ENCODE peak calls at places on chromosomes 4 and X, in ten cellular contexts. W is omental fat pad, D is neural crest cell, X is fibroblast of villous mesenchyme, U is epithelial cell of proximal tubule, Q is mucosa of descending colon, E is PC-9, O is transverse colon, T is gastrocnemius medialis, C is left lung. H is an unnamed sample.

GRCh38 chrX:2513120-2513664 is 12.4 kb upstream of the DHRSX start:
- DNase-seq in O (no peak), Q (no peak), D (no peak), E (no peak), W (no peak), U (no peak), X (no peak), T (no peak), C (no peak), H (no peak)

GRCh38 chrX:78619829-78620228 is 39.3 kb downstream of the RTL3 start:
- DNase-seq in X (no peak), O (peak), Q (no peak), E (no peak), D (no peak), T (no peak), W (no peak), U (no peak), C (no peak), H (no peak)

GRCh38 chr4:77465271-77465670 is 140.3 kb upstream of the CXCL13 start:
- DNase-seq in T (no peak), E (no peak), Q (no peak), W (no peak), D (no peak), U (no peak), X (peak), O (peak), C (no peak), H (no peak)

GRCh38 chrX:131826572-131826971 is 196.5 kb upstream of the STK26 start:
- DNase-seq in D (no peak), U (no peak), Q (no peak), E (no peak), T (no peak), C (no peak), W (no peak), X (no peak), O (no peak), H (no peak)

GRCh38 chr4:11618666-11619282 is 190.1 kb upstream of the HS3ST1 start:
- DNase-seq in X (no peak), U (peak), E (no peak), D (no peak), W (no peak), O (no peak), Q (no peak), C (no peak), T (no peak), H (no peak)

GRCh38 chrX:96688789-96689188 is 4.1 kb downstream of the DIAPH2 start:
- DNase-seq in O (no peak), T (no peak), X (no peak), Q (no peak), U (no peak), C (no peak), E (no peak), W (no peak), D (no peak), H (no peak)

GRCh38 chrX:24207826-24208225 is 58.3 kb downstream of the ZFX start:
- DNase-seq in O (no peak), C (no peak), Q (no peak), E (no peak), U (no peak), X (peak), T (no peak), W (no peak), D (no peak), H (no peak)

GRCh38 chr4:8852118-8852704 is 19.4 kb downstream of the HMX1 start:
- DNase-seq in E (no peak), C (peak), W (no peak), Q (peak), O (no peak), U (no peak), X (no peak), D (no peak), T (no peak), H (no peak)

GRCh38 chr4:127782275-127783025 is at the start of gene HSPA4L:
- DNase-seq in W (peak), Q (peak), E (peak), X (peak), U (no peak), O (peak), D (no peak), T (peak), C (peak), H (no peak)

DNA sequence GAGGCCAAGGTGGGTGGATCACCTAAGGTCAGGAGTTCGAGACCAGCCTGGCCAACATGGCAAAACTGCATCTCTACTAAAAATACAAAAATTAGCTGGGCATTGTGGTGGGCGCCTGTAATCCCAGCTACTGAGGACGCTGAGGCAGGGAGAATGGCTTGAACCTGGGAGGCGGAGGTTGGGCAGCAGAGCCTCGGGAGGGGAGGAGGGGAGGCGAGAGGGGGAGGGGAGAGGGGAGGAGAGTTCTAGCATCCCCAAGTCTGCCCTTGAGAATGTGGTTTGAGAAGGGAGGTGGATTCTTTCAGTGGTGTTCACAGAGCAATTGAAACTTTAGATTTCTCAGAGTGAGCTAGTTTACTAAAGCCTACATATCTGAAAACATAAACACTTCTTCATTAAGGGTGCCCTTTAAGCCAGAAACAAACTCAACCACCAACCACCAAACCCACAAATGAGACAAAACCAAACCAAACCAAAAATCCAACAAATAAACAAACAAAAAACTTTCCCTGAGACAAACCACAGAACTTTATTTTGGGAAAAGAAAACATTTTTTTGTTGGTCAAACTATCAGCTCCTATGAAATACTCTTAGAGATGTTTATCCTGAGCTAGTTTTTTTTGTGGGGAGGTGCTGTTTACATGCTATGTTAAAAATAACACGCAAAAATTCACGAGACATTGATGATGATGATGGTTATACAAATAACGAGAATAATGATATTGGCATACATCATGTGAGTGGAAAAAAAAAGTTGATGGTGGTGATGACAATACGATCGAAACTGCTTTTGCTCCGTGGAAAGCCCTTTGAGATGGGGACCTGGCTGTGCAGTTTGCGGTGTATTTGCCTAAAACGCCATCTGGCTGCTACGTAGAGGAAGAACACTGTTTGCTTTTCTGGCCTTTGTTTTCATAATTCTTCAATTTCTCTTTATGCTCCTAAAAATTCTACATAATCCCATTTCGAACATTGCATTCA is 98.2 kb upstream of the PRKX start:
- DNase-seq in O (peak), C (no peak), T (no peak), E (no peak), Q (no peak), D (no peak), U (no peak), X (peak), W (no peak), H (no peak)
- TF ChIP-seq CTCF in O (peak), C (peak), T (no peak), E (peak), Q (no peak), D (peak), U (peak), X (peak), W (no peak), H (peak)

GRCh38 chr4:182089326-182089725 is 153.9 kb upstream of the TENM3 start:
- DNase-seq in T (no peak), E (no peak), W (no peak), D (no peak), X (no peak), O (no peak), Q (no peak), U (no peak), C (no peak), H (no peak)
- TF ChIP-seq CTCF in T (no peak), E (peak), W (no peak), D (peak), X (peak), O (no peak), Q (no peak), U (peak), C (no peak), H (peak)

GRCh38 chr4:1602621-1603412 is 81.3 kb downstream of the FAM53A start:
- DNase-seq in W (no peak), E (no peak), Q (peak), D (no peak), O (no peak), T (no peak), X (no peak), U (no peak), C (peak), H (no peak)

GRCh38 chr4:1604181-1604705 is 79.9 kb downstream of the FAM53A start:
- DNase-seq in U (no peak), W (no peak), O (no peak), C (peak), T (no peak), D (no peak), X (no peak), Q (peak), E (peak), H (no peak)

GRCh38 chr4:1603413-1604135 is 80.5 kb downstream of the FAM53A start:
- DNase-seq in E (peak), O (no peak), Q (peak), X (no peak), W (no peak), T (no peak), U (no peak), C (peak), D (no peak), H (no peak)

GRCh38 chr4:1601852-1602525 is 82.1 kb downstream of the FAM53A start:
- DNase-seq in W (no peak), C (peak), O (no peak), U (no peak), X (no peak), D (no peak), E (no peak), T (no peak), Q (peak), H (no peak)

DNA sequence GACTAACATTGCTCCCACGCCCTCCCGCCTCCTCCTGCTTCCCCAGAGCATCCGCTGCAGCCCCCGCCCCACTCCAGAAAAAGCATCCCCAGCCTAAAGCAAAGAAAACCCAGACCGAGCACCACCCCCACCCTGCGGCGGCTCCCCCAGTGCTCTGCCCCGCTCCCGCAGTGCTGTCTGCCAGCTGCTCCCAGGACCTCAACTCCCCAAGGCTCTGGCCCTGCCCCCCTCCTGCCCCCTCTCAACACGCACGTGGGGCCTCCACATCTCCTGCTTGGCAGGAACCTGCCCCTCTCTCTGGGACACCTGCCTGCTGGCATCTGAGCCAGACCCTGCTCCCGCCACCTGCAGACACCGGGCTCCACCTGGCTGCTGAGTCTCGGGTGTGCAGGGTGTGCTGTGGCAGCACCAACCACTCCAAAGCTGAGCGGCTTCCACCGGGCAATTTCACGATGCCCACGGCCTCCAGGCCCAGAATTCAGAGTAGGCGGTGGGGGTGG is 79.4 kb downstream of the FAM53A start:
- DNase-seq in U (no peak), X (no peak), T (no peak), C (peak), D (no peak), W (no peak), Q (peak), E (peak), O (peak), H (no peak)
- TF ChIP-seq CTCF in U (peak), X (no peak), T (no peak), C (no peak), D (no peak), W (no peak), Q (no peak), E (peak), O (no peak), H (no peak)

GRCh38 chr4:37884855-37885487 is 5.9 kb upstream of the TBC1D1 start:
- DNase-seq in E (no peak), T (no peak), D (no peak), O (no peak), W (no peak), X (no peak), U (no peak), Q (no peak), C (no peak), H (no peak)

GRCh38 chr4:37885496-37885895 is 5.4 kb upstream of the TBC1D1 start:
- DNase-seq in O (peak), U (no peak), D (no peak), W (no peak), C (no peak), E (no peak), T (no peak), X (peak), Q (no peak), H (no peak)

GRCh38 chr4:37879365-37879764 is 11.5 kb upstream of the TBC1D1 start:
- DNase-seq in W (no peak), D (no peak), Q (no peak), C (no peak), U (no peak), E (no peak), X (no peak), O (no peak), T (no peak), H (no peak)

DNA sequence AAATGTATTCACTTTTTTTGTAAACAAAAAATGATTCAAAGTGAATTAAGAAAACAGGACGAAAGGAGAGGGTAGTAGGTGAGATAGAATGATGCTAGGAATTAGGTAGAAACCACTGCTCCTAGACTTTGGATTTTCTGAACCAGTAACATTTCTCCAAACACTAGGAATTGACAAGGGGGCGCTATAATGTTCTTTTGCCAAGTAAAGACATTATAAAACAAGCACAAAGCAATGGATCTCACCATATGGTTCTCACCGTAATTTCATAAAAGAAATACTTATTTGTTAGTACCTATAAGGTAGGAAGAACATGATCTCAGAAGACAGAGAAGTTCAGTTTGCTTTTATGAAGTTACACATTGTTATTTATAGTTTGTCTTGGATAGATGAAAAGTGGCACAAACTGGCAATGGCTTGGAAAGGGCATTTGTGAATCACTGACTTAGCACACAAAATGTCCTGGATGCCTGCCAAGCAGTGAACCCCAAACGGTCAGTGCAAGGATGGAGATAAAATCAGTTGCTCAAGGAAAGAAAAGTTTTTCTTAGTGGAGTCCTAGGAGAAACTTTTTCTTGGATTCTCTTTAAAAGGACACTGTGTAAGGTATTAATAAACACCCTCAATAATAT is 8.1 kb upstream of the TBC1D1 start:
- DNase-seq in C (no peak), D (no peak), Q (no peak), X (no peak), U (no peak), T (no peak), E (peak), O (no peak), W (no peak), H (no peak)
- TF ChIP-seq CTCF in C (no peak), D (no peak), Q (no peak), X (peak), U (peak), T (no peak), E (peak), O (no peak), W (no peak), H (no peak)

H was measured in type B pancreatic cell.